ENCODE peak calls at places on chromosomes 12 and 14, in seven cellular contexts. One of them, this sample, is unnamed.

GRCh38 chr12:101839324-101840283 is 8.8 kb upstream of the GNPTAB start:
- DNase-seq in CD8-positive, alpha-beta T cell: peak; percentile 53
- DNase-seq in ovary: peak; percentile 50
- DNase-seq in AG04450: peak; percentile 45
- DNase-seq in Peyer's patch: peak; percentile 94
- DNase-seq in tibial artery: peak; percentile 69
- DNase-seq in right lobe of liver: no peak
- DNase-seq in this sample: peak; percentile 35

GRCh38 chr14:35669782-35670181 is 135.8 kb downstream of the INSM2 start:
- DNase-seq in CD8-positive, alpha-beta T cell: no peak
- DNase-seq in ovary: no peak
- DNase-seq in AG04450: peak; percentile 26
- DNase-seq in Peyer's patch: no peak
- DNase-seq in tibial artery: no peak
- DNase-seq in right lobe of liver: no peak
- DNase-seq in this sample: no peak

GRCh38 chr12:81300454-81300853 is 222.6 kb downstream of the ACSS3 start:
- DNase-seq in CD8-positive, alpha-beta T cell: no peak
- DNase-seq in ovary: no peak
- DNase-seq in AG04450: no peak
- DNase-seq in Peyer's patch: no peak
- DNase-seq in tibial artery: no peak
- DNase-seq in right lobe of liver: no peak
- DNase-seq in this sample: no peak

GRCh38 chr14:100677925-100678765 is 48.5 kb upstream of the DLK1 start:
- DNase-seq in CD8-positive, alpha-beta T cell: no peak
- DNase-seq in ovary: peak; percentile 83
- DNase-seq in AG04450: peak; percentile 24
- DNase-seq in Peyer's patch: no peak
- DNase-seq in tibial artery: no peak
- DNase-seq in right lobe of liver: no peak
- DNase-seq in this sample: peak; percentile 85

GRCh38 chr12:54258286-54258685 is 21.6 kb downstream of the CBX5 start:
- DNase-seq in CD8-positive, alpha-beta T cell: no peak
- DNase-seq in ovary: no peak
- DNase-seq in AG04450: no peak
- DNase-seq in Peyer's patch: no peak
- DNase-seq in tibial artery: no peak
- DNase-seq in right lobe of liver: no peak
- DNase-seq in this sample: no peak

GRCh38 chr14:52272375-52272774 is 4.9 kb downstream of the PTGDR start:
- DNase-seq in CD8-positive, alpha-beta T cell: no peak
- DNase-seq in ovary: no peak
- DNase-seq in AG04450: no peak
- DNase-seq in Peyer's patch: peak; percentile 55
- DNase-seq in tibial artery: no peak
- DNase-seq in right lobe of liver: no peak
- DNase-seq in this sample: no peak

GRCh38 chr14:24067133-24068082 is 4.0 kb upstream of the CPNE6 start:
- DNase-seq in CD8-positive, alpha-beta T cell: no peak
- DNase-seq in ovary: no peak
- DNase-seq in AG04450: no peak
- DNase-seq in Peyer's patch: no peak
- DNase-seq in tibial artery: no peak
- DNase-seq in right lobe of liver: peak; percentile 86
- DNase-seq in this sample: no peak

GRCh38 chr12:50057000-50057841 is at the start of gene ASIC1:
- DNase-seq in CD8-positive, alpha-beta T cell: peak; percentile 14
- DNase-seq in ovary: peak; percentile 80
- DNase-seq in AG04450: no peak
- DNase-seq in Peyer's patch: peak; percentile 73
- DNase-seq in tibial artery: peak; percentile 78
- DNase-seq in right lobe of liver: peak; percentile 73
- DNase-seq in this sample: peak; percentile 66

GRCh38 chr12:40016960-40017359 is 88.9 kb downstream of the SLC2A13 start:
- DNase-seq in CD8-positive, alpha-beta T cell: no peak
- DNase-seq in ovary: no peak
- DNase-seq in AG04450: peak; percentile 4
- DNase-seq in Peyer's patch: peak; percentile 70
- DNase-seq in tibial artery: no peak
- DNase-seq in right lobe of liver: no peak
- DNase-seq in this sample: no peak

GRCh38 chr12:64663019-64663418 is 52.7 kb downstream of the RASSF3 start:
- DNase-seq in CD8-positive, alpha-beta T cell: no peak
- DNase-seq in ovary: no peak
- DNase-seq in AG04450: no peak
- DNase-seq in Peyer's patch: no peak
- DNase-seq in tibial artery: no peak
- DNase-seq in right lobe of liver: no peak
- DNase-seq in this sample: no peak

GRCh38 chr12:120839503-120839902 is 64.7 kb downstream of the SPPL3 start:
- DNase-seq in CD8-positive, alpha-beta T cell: no peak
- DNase-seq in ovary: no peak
- DNase-seq in AG04450: no peak
- DNase-seq in Peyer's patch: no peak
- DNase-seq in tibial artery: no peak
- DNase-seq in right lobe of liver: no peak
- DNase-seq in this sample: no peak

GRCh38 chr14:54257424-54257823 is 139.4 kb upstream of the CDKN3 start:
- DNase-seq in CD8-positive, alpha-beta T cell: no peak
- DNase-seq in ovary: no peak
- DNase-seq in AG04450: no peak
- DNase-seq in Peyer's patch: no peak
- DNase-seq in tibial artery: no peak
- DNase-seq in right lobe of liver: no peak
- DNase-seq in this sample: no peak

GRCh38 chr12:128168273-128168672 is 98.7 kb upstream of the TMEM132C start:
- DNase-seq in CD8-positive, alpha-beta T cell: no peak
- DNase-seq in ovary: no peak
- DNase-seq in AG04450: no peak
- DNase-seq in Peyer's patch: no peak
- DNase-seq in tibial artery: no peak
- DNase-seq in right lobe of liver: no peak
- DNase-seq in this sample: no peak

GRCh38 chr12:123908884-123909807 is 63.5 kb downstream of the CCDC92 start:
- DNase-seq in CD8-positive, alpha-beta T cell: no peak
- DNase-seq in ovary: no peak
- DNase-seq in AG04450: no peak
- DNase-seq in Peyer's patch: no peak
- DNase-seq in tibial artery: no peak
- DNase-seq in right lobe of liver: no peak
- DNase-seq in this sample: no peak

GRCh38 chr12:130752692-130753230 is 36.7 kb upstream of the RIMBP2 start:
- DNase-seq in CD8-positive, alpha-beta T cell: no peak
- DNase-seq in ovary: no peak
- DNase-seq in AG04450: no peak
- DNase-seq in Peyer's patch: no peak
- DNase-seq in tibial artery: no peak
- DNase-seq in right lobe of liver: no peak
- DNase-seq in this sample: no peak
- TF ChIP-seq CTCF in CD8-positive, alpha-beta T cell: no peak
- TF ChIP-seq CTCF in ovary: no peak
- TF ChIP-seq CTCF in AG04450: no peak
- TF ChIP-seq CTCF in Peyer's patch: no peak
- TF ChIP-seq CTCF in tibial artery: no peak
- TF ChIP-seq CTCF in right lobe of liver: no peak
- TF ChIP-seq CTCF in this sample: no peak

GRCh38 chr14:105882626-105883025 is 356.2 kb downstream of the TMEM121 start:
- DNase-seq in CD8-positive, alpha-beta T cell: no peak
- DNase-seq in ovary: peak; percentile 2
- DNase-seq in AG04450: no peak
- DNase-seq in Peyer's patch: peak; percentile 27
- DNase-seq in tibial artery: peak; percentile 35
- DNase-seq in right lobe of liver: no peak
- DNase-seq in this sample: no peak
- H3K9me3 ChIP-seq in CD8-positive, alpha-beta T cell: no peaks in the 10 kb centered on the region
- H3K9me3 ChIP-seq in ovary: no peaks in the 10 kb centered on the region
- H3K9me3 ChIP-seq in AG04450: peaks cover 89% of the 10 kb centered on the region
- H3K9me3 ChIP-seq in Peyer's patch: no peaks in the 10 kb centered on the region
- H3K9me3 ChIP-seq in tibial artery: no peaks in the 10 kb centered on the region
- H3K9me3 ChIP-seq in right lobe of liver: no peaks in the 10 kb centered on the region
- H3K9me3 ChIP-seq in this sample: no peaks in the 10 kb centered on the region

DNA sequence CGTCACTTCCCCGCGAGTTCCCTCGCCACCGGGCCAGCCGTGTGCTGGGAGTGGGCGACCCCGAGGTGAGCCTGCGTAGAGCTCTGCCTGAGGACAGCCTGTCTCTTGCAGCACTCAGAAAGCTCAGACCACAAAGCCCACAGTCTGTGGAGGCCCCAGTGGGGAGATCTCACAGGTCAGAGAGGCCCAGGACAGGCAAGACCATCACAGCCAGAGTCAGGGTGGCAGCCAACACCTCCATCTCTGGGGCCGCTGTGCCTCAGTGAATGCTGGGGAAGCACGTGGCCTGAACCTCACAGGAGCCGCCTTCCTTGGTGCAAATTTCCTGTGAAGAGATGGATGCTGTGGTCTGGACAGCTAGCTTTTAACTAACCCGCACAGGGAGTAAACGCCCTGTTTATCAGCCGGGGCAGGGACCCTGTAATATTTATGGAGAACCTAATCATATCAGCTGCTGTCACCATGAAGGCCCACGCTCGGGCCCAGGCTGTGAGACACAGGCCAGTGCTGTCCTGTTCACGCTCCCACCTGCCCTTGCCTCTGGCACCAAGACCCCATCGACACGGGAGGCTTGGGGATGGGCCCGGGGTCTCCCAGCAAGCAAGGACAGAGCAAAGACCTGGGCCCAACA is 56.9 kb downstream of the CDC42BPB start:
- DNase-seq in CD8-positive, alpha-beta T cell: no peak
- DNase-seq in ovary: no peak
- DNase-seq in AG04450: no peak
- DNase-seq in Peyer's patch: no peak
- DNase-seq in tibial artery: no peak
- DNase-seq in right lobe of liver: no peak
- DNase-seq in this sample: no peak
- TF ChIP-seq CTCF in CD8-positive, alpha-beta T cell: no peak
- TF ChIP-seq CTCF in ovary: no peak
- TF ChIP-seq CTCF in AG04450: no peak
- TF ChIP-seq CTCF in Peyer's patch: no peak
- TF ChIP-seq CTCF in tibial artery: no peak
- TF ChIP-seq CTCF in right lobe of liver: no peak
- TF ChIP-seq CTCF in this sample: no peak

GRCh38 chr14:56156096-56156495 is 37.9 kb downstream of the PELI2 start:
- DNase-seq in CD8-positive, alpha-beta T cell: no peak
- DNase-seq in ovary: no peak
- DNase-seq in AG04450: no peak
- DNase-seq in Peyer's patch: no peak
- DNase-seq in tibial artery: no peak
- DNase-seq in right lobe of liver: no peak
- DNase-seq in this sample: no peak
- H3K9me3 ChIP-seq in CD8-positive, alpha-beta T cell: no peaks in the 10 kb centered on the region
- H3K9me3 ChIP-seq in ovary: no peaks in the 10 kb centered on the region
- H3K9me3 ChIP-seq in AG04450: no peaks in the 10 kb centered on the region
- H3K9me3 ChIP-seq in Peyer's patch: no peaks in the 10 kb centered on the region
- H3K9me3 ChIP-seq in tibial artery: no peaks in the 10 kb centered on the region
- H3K9me3 ChIP-seq in right lobe of liver: no peaks in the 10 kb centered on the region
- H3K9me3 ChIP-seq in this sample: no peaks in the 10 kb centered on the region

GRCh38 chr12:45124485-45125155 is 73.7 kb upstream of the DBX2 start:
- DNase-seq in CD8-positive, alpha-beta T cell: no peak
- DNase-seq in ovary: no peak
- DNase-seq in AG04450: no peak
- DNase-seq in Peyer's patch: no peak
- DNase-seq in tibial artery: no peak
- DNase-seq in right lobe of liver: no peak
- DNase-seq in this sample: no peak

GRCh38 chr12:45125997-45126396 is 75.1 kb upstream of the DBX2 start:
- DNase-seq in CD8-positive, alpha-beta T cell: no peak
- DNase-seq in ovary: no peak
- DNase-seq in AG04450: no peak
- DNase-seq in Peyer's patch: no peak
- DNase-seq in tibial artery: no peak
- DNase-seq in right lobe of liver: no peak
- DNase-seq in this sample: no peak

GRCh38 chr12:45121224-45121623 is 70.3 kb upstream of the DBX2 start:
- DNase-seq in CD8-positive, alpha-beta T cell: no peak
- DNase-seq in ovary: no peak
- DNase-seq in AG04450: no peak
- DNase-seq in Peyer's patch: no peak
- DNase-seq in tibial artery: no peak
- DNase-seq in right lobe of liver: no peak
- DNase-seq in this sample: no peak

GRCh38 chr12:45128637-45129036 is 77.7 kb upstream of the DBX2 start:
- DNase-seq in CD8-positive, alpha-beta T cell: no peak
- DNase-seq in ovary: no peak
- DNase-seq in AG04450: no peak
- DNase-seq in Peyer's patch: no peak
- DNase-seq in tibial artery: no peak
- DNase-seq in right lobe of liver: no peak
- DNase-seq in this sample: no peak

DNA sequence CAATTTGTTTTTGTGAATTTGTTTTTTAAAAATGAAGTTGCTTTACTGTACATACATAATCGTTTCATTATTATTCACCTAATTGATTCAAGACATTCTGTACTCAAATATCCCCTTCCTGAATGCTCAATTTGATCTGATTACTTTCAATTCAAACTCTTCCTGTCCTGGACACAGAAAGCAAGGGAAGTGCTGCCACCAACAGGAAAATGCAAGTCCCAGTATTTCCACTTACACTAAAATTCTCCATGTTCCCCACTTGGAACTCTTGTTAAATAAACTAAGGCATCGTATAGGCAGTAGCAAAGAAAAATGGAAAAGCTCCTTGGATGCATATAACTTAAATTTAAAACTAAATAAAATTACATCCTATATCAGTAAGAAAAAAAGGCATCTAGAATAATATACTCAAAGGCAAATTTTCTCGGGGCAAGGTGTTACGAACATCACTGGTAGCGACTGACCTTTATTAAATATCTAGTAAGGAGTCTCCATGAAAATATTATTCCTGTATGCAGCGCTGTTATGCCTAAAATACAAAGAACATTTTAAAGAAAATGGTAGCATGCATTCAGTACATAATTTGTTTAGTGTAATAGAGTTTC is 72.0 kb upstream of the DBX2 start:
- DNase-seq in CD8-positive, alpha-beta T cell: no peak
- DNase-seq in ovary: no peak
- DNase-seq in AG04450: no peak
- DNase-seq in Peyer's patch: no peak
- DNase-seq in tibial artery: no peak
- DNase-seq in right lobe of liver: no peak
- DNase-seq in this sample: no peak
- TF ChIP-seq CTCF in CD8-positive, alpha-beta T cell: no peak
- TF ChIP-seq CTCF in ovary: no peak
- TF ChIP-seq CTCF in AG04450: peak; percentile 34
- TF ChIP-seq CTCF in Peyer's patch: no peak
- TF ChIP-seq CTCF in tibial artery: no peak
- TF ChIP-seq CTCF in right lobe of liver: peak; percentile 36
- TF ChIP-seq CTCF in this sample: peak; percentile 43

GRCh38 chr14:27660683-27661082 is 1062.8 kb upstream of the NOVA1 start:
- DNase-seq in CD8-positive, alpha-beta T cell: no peak
- DNase-seq in ovary: no peak
- DNase-seq in AG04450: no peak
- DNase-seq in Peyer's patch: no peak
- DNase-seq in tibial artery: no peak
- DNase-seq in right lobe of liver: no peak
- DNase-seq in this sample: no peak
- H3K9me3 ChIP-seq in CD8-positive, alpha-beta T cell: peaks cover 8% of the 10 kb centered on the region
- H3K9me3 ChIP-seq in ovary: no peaks in the 10 kb centered on the region
- H3K9me3 ChIP-seq in AG04450: peaks cover 2% of the 10 kb centered on the region
- H3K9me3 ChIP-seq in Peyer's patch: no peaks in the 10 kb centered on the region
- H3K9me3 ChIP-seq in tibial artery: peaks cover 3% of the 10 kb centered on the region
- H3K9me3 ChIP-seq in right lobe of liver: no peaks in the 10 kb centered on the region
- H3K9me3 ChIP-seq in this sample: peaks cover 9% of the 10 kb centered on the region